ENCODE peak calls at places on chromosomes 5 and 9, in four cellular contexts. I is HCT116, D is GM23248, U is GM23338. Y is an unnamed sample. For H3K9me2, the result is how much of the 10 kb centered on the place peaks cover.

GRCh38 chr5:14332038-14332631 is 189.0 kb downstream of the TRIO start:
- DNase-seq in I (no peak), D (no peak), U (no peak), Y (no peak)

GRCh38 chr5:134113908-134114875 is at the start of gene TCF7:
- DNase-seq in I (peak), D (peak), U (peak), Y (peak)

GRCh38 chr5:145283101-145283500 is 552.0 kb downstream of the PRELID2 start:
- DNase-seq in I (no peak), D (peak), U (no peak), Y (no peak)

GRCh38 chr5:30279237-30279636 is 914.2 kb upstream of the CDH6 start:
- DNase-seq in I (no peak), D (peak), U (peak), Y (no peak)

GRCh38 chr9:16710888-16711287 is 159.6 kb downstream of the BNC2 start:
- DNase-seq in I (no peak), D (no peak), U (peak), Y (no peak)

GRCh38 chr9:4303002-4303401 is 3.1 kb upstream of the GLIS3 start:
- DNase-seq in I (no peak), D (peak), U (no peak), Y (no peak)

GRCh38 chr5:167623354-167623753 is 668.1 kb upstream of the WWC1 start:
- DNase-seq in I (no peak), D (peak), U (no peak), Y (peak)

GRCh38 chr5:141050622-141051525 is at the start of gene PCDHB1:
- DNase-seq in I (no peak), D (no peak), U (peak), Y (no peak)

GRCh38 chr9:16884952-16885513 is 14.6 kb upstream of the BNC2 start:
- DNase-seq in I (no peak), D (peak), U (no peak), Y (peak)

GRCh38 chr9:131668439-131669233 is 71.2 kb downstream of the RAPGEF1 start:
- DNase-seq in I (no peak), D (peak), U (no peak), Y (no peak)

GRCh38 chr5:172436874-172437369 is 17.4 kb downstream of the SH3PXD2B start:
- DNase-seq in I (no peak), D (no peak), U (no peak), Y (no peak)
- TF ChIP-seq EZH2 in I (no peak), D (no peak), U (no peak), Y (no peak)

DNA sequence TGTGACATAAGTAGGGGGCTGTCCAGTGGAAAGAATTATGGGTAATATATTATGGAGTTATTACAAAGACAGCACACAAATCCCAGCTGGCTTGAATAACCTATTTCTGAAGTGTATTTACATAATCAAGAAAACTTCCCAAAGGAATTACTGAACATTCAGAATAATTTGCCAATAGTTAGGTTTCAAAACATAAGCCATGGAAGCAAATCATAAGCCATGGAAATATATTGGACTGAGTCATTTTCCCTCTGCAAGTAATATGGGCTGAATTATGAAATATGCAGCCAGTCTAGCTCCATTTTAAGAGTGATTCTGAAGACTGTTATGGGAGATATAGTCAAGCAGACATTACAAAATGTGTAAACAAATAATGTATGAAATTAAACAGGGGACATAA is 133.8 kb upstream of the FBXL17 start:
- DNase-seq in I (no peak), D (peak), U (no peak), Y (no peak)
- H3K9me2 ChIP-seq in I (under half), D (under half), U (under half), Y (under half)

DNA sequence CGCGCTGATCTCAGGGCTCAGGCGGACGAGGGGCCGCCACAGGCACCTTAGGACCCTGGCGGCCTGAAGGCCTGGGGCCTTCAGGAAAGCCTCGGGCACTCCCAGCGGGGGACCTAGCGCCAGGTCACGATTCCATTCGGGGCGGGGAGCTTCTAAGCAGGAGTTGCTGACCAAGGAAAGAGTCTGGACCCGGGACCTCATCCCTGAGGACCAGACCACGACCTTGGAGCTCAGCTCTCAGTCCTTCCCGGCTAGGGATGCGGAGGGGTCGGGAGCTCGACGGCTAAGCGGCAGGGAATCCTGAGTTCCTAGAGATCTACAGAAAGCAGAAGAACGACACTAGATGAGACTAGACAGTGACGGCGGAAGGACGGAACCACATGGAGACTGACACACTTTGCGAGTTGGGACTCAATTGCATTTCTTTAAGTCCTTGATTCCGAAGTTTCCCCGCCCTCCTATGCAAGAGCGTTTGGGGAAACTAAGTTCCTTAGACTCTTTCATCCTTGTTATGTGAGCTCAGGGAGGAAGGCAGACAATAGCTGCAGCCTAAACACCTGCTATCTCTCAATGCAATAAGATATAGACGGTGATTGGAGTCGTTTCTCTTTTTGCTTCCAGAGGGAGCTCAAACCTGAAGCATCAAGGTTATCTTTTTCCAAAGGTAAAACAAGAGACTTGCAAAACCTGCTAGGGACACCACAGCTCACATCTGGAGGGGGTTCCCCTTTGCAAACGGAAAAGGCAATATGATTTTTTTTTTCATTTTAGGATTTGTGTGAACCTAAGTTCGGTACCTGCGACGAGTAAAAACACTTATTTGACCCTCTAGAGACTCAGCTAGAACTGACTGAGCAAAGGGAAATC is 9.7 kb downstream of the NR2F1-AS1 start:
- DNase-seq in I (no peak), D (no peak), U (peak), Y (no peak)
- TF ChIP-seq EZH2 in I (no peak), D (no peak), U (peak), Y (no peak)

GRCh38 chr5:126482591-126482990 is 59.4 kb downstream of the GRAMD2B start:
- DNase-seq in I (no peak), D (no peak), U (no peak), Y (no peak)
- H3K9me2 ChIP-seq in I (under half), D (under half), U (under half), Y (under half)

GRCh38 chr5:160370713-160371034 is 248 bp upstream of the C1QTNF2 start:
- DNase-seq in I (no peak), D (no peak), U (no peak), Y (no peak)
- TF ChIP-seq EZH2 in I (no peak), D (no peak), U (no peak), Y (no peak)

DNA sequence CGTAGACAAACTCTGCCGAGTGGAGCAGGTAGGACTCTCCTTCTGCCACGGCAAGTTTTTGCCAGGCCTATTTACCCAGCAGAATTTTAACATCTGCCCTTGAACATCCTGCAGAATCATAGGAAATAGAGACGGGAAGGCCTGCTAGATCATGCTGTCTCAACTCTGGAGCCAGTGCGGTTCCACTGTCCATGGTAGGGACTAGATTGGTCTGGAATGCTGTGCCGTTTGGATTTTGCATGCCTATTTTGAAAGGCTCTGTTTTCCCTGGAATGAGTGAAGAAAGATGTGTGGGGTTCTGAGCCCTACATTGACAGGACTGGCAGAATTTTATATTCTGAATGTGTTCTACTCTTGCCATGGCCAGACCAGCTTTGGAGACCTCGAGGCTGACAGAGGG is 33.6 kb upstream of the CFAP157 start:
- DNase-seq in I (no peak), D (no peak), U (no peak), Y (no peak)
- H3K9me2 ChIP-seq in I (under half), D (under half), U (under half), Y (under half)